ENCODE peak calls at places on chromosome 1, in ten cellular contexts. One of them, this sample, is unnamed. For H3K4me1, the result is how much of the 10 kb centered on the place peaks cover.

GRCh38 chr1:215132156-215132555 is 49.6 kb downstream of the KCNK2 start:
- DNase-seq in body of pancreas: no peak
- DNase-seq in neural progenitor cell: no peak
- DNase-seq in kidney: no peak
- DNase-seq in suprapubic skin: no peak
- DNase-seq in cardiac muscle cell: no peak
- DNase-seq in mesendoderm: no peak
- DNase-seq in keratinocyte: no peak
- DNase-seq in fibroblast of lung: peak
- DNase-seq in HCT116: no peak
- DNase-seq in this sample: no peak

GRCh38 chr1:199123615-199124014 is 484.8 kb downstream of the PTPRC start:
- DNase-seq in body of pancreas: no peak
- DNase-seq in neural progenitor cell: no peak
- DNase-seq in kidney: no peak
- DNase-seq in suprapubic skin: no peak
- DNase-seq in cardiac muscle cell: peak
- DNase-seq in mesendoderm: no peak
- DNase-seq in keratinocyte: no peak
- DNase-seq in fibroblast of lung: peak
- DNase-seq in HCT116: no peak
- DNase-seq in this sample: no peak

GRCh38 chr1:153348511-153349362 is at the start of gene PGLYRP4:
- DNase-seq in body of pancreas: no peak
- DNase-seq in neural progenitor cell: no peak
- DNase-seq in kidney: no peak
- DNase-seq in suprapubic skin: peak
- DNase-seq in cardiac muscle cell: no peak
- DNase-seq in mesendoderm: peak
- DNase-seq in keratinocyte: no peak
- DNase-seq in fibroblast of lung: no peak
- DNase-seq in HCT116: peak
- DNase-seq in this sample: no peak

GRCh38 chr1:45557422-45557944 is 6.9 kb downstream of the AKR1A1 start:
- DNase-seq in body of pancreas: peak
- DNase-seq in neural progenitor cell: no peak
- DNase-seq in kidney: peak
- DNase-seq in suprapubic skin: no peak
- DNase-seq in cardiac muscle cell: no peak
- DNase-seq in mesendoderm: no peak
- DNase-seq in keratinocyte: no peak
- DNase-seq in fibroblast of lung: no peak
- DNase-seq in HCT116: no peak
- DNase-seq in this sample: no peak

GRCh38 chr1:1470626-1471388 is 758 bp upstream of the ATAD3B start:
- DNase-seq in body of pancreas: peak
- DNase-seq in neural progenitor cell: peak
- DNase-seq in kidney: no peak
- DNase-seq in suprapubic skin: no peak
- DNase-seq in cardiac muscle cell: no peak
- DNase-seq in mesendoderm: peak
- DNase-seq in keratinocyte: no peak
- DNase-seq in fibroblast of lung: no peak
- DNase-seq in HCT116: no peak
- DNase-seq in this sample: peak

GRCh38 chr1:48753293-48753692 is 23.4 kb downstream of the BEND5 start:
- DNase-seq in body of pancreas: no peak
- DNase-seq in neural progenitor cell: peak
- DNase-seq in kidney: no peak
- DNase-seq in suprapubic skin: no peak
- DNase-seq in cardiac muscle cell: no peak
- DNase-seq in mesendoderm: no peak
- DNase-seq in keratinocyte: no peak
- DNase-seq in fibroblast of lung: no peak
- DNase-seq in HCT116: no peak
- DNase-seq in this sample: no peak

GRCh38 chr1:228515200-228515834 is 28.1 kb downstream of the RNF187 start:
- DNase-seq in body of pancreas: no peak
- DNase-seq in neural progenitor cell: peak
- DNase-seq in kidney: no peak
- DNase-seq in suprapubic skin: no peak
- DNase-seq in cardiac muscle cell: peak
- DNase-seq in mesendoderm: peak
- DNase-seq in keratinocyte: no peak
- DNase-seq in fibroblast of lung: peak
- DNase-seq in HCT116: peak
- DNase-seq in this sample: peak

GRCh38 chr1:41846595-41846994 is 72.1 kb downstream of the HIVEP3 start:
- DNase-seq in body of pancreas: no peak
- DNase-seq in neural progenitor cell: no peak
- DNase-seq in kidney: no peak
- DNase-seq in suprapubic skin: no peak
- DNase-seq in cardiac muscle cell: peak
- DNase-seq in mesendoderm: no peak
- DNase-seq in keratinocyte: no peak
- DNase-seq in fibroblast of lung: peak
- DNase-seq in HCT116: no peak
- DNase-seq in this sample: no peak

GRCh38 chr1:186188004-186188539 is 187.0 kb downstream of the TPR start:
- DNase-seq in body of pancreas: no peak
- DNase-seq in neural progenitor cell: no peak
- DNase-seq in kidney: no peak
- DNase-seq in suprapubic skin: no peak
- DNase-seq in cardiac muscle cell: peak
- DNase-seq in mesendoderm: no peak
- DNase-seq in keratinocyte: peak
- DNase-seq in fibroblast of lung: peak
- DNase-seq in HCT116: peak
- DNase-seq in this sample: no peak

GRCh38 chr1:30700528-30701265 is 22.7 kb downstream of the MATN1 start:
- DNase-seq in body of pancreas: no peak
- DNase-seq in neural progenitor cell: no peak
- DNase-seq in kidney: peak
- DNase-seq in suprapubic skin: no peak
- DNase-seq in cardiac muscle cell: peak
- DNase-seq in mesendoderm: no peak
- DNase-seq in keratinocyte: no peak
- DNase-seq in fibroblast of lung: peak
- DNase-seq in HCT116: no peak
- DNase-seq in this sample: no peak

GRCh38 chr1:10657080-10657847 is 139.2 kb downstream of the CASZ1 start:
- DNase-seq in body of pancreas: no peak
- DNase-seq in neural progenitor cell: no peak
- DNase-seq in kidney: no peak
- DNase-seq in suprapubic skin: no peak
- DNase-seq in cardiac muscle cell: no peak
- DNase-seq in mesendoderm: no peak
- DNase-seq in keratinocyte: no peak
- DNase-seq in fibroblast of lung: no peak
- DNase-seq in HCT116: no peak
- DNase-seq in this sample: no peak

GRCh38 chr1:94069649-94070285 is 51.2 kb downstream of the ABCA4 start:
- DNase-seq in body of pancreas: no peak
- DNase-seq in neural progenitor cell: no peak
- DNase-seq in kidney: no peak
- DNase-seq in suprapubic skin: no peak
- DNase-seq in cardiac muscle cell: no peak
- DNase-seq in mesendoderm: no peak
- DNase-seq in keratinocyte: no peak
- DNase-seq in fibroblast of lung: no peak
- DNase-seq in HCT116: no peak
- DNase-seq in this sample: no peak

GRCh38 chr1:246687002-246687401 is 37.2 kb upstream of the SCCPDH start:
- DNase-seq in body of pancreas: no peak
- DNase-seq in neural progenitor cell: peak
- DNase-seq in kidney: no peak
- DNase-seq in suprapubic skin: no peak
- DNase-seq in cardiac muscle cell: no peak
- DNase-seq in mesendoderm: peak
- DNase-seq in keratinocyte: no peak
- DNase-seq in fibroblast of lung: no peak
- DNase-seq in HCT116: no peak
- DNase-seq in this sample: no peak

GRCh38 chr1:163213626-163214025 is 10.9 kb upstream of the RGS5 start:
- DNase-seq in body of pancreas: no peak
- DNase-seq in neural progenitor cell: no peak
- DNase-seq in kidney: no peak
- DNase-seq in suprapubic skin: no peak
- DNase-seq in cardiac muscle cell: no peak
- DNase-seq in mesendoderm: no peak
- DNase-seq in keratinocyte: no peak
- DNase-seq in fibroblast of lung: peak
- DNase-seq in HCT116: no peak
- DNase-seq in this sample: no peak

GRCh38 chr1:170664828-170665617 is 1.1 kb downstream of the PRRX1 start:
- DNase-seq in body of pancreas: peak
- DNase-seq in neural progenitor cell: peak
- DNase-seq in kidney: peak
- DNase-seq in suprapubic skin: no peak
- DNase-seq in cardiac muscle cell: peak
- DNase-seq in mesendoderm: peak
- DNase-seq in keratinocyte: no peak
- DNase-seq in fibroblast of lung: peak
- DNase-seq in HCT116: no peak
- DNase-seq in this sample: no peak

GRCh38 chr1:54274448-54274847 is 74.5 kb downstream of the MRPL37 start:
- DNase-seq in body of pancreas: no peak
- DNase-seq in neural progenitor cell: peak
- DNase-seq in kidney: peak
- DNase-seq in suprapubic skin: no peak
- DNase-seq in cardiac muscle cell: no peak
- DNase-seq in mesendoderm: no peak
- DNase-seq in keratinocyte: no peak
- DNase-seq in fibroblast of lung: no peak
- DNase-seq in HCT116: no peak
- DNase-seq in this sample: no peak
- H3K4me1 ChIP-seq in body of pancreas: half or more
- H3K4me1 ChIP-seq in neural progenitor cell: under half
- H3K4me1 ChIP-seq in kidney: half or more
- H3K4me1 ChIP-seq in suprapubic skin: half or more
- H3K4me1 ChIP-seq in cardiac muscle cell: under half
- H3K4me1 ChIP-seq in mesendoderm: under half
- H3K4me1 ChIP-seq in keratinocyte: under half
- H3K4me1 ChIP-seq in fibroblast of lung: under half
- H3K4me1 ChIP-seq in HCT116: under half
- H3K4me1 ChIP-seq in this sample: under half

DNA sequence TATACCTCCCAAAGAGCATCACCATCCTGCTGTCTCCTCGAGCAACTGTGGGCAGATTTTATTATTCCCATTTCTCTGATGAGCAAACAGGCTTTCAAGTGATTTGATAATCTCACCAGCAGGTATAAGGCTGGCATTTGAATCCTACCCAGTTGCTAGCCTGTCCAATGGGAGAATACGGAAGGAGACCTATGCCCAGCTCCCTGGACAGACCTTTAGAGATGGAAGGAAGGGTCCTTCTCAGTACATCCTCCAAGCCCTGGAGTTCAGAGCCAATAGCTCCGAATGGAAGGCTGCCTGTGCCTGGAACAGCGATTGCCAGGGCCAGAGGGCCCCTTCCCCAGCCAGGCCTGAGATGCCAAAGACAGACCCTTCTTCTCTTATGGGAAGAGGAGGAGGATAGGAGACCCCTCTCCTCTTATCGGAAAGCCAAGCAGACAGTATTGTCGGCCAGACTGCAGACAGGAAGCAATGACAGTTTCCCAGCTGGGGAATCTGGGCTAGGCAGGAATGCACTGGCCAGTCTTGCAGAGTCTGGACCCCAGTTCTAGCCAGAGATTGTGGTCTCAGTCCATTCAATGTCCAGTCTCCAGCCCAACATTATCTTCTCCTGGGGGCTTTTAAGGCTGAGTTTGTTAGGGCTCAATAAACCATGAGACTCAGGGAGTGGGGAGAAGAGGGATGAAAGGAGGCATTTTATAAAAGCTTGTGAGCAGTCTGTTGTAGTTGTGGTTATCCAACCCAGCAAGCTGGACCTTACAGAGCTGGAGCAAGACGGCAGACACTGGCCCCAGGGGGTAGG is 2.0 kb downstream of the IFFO2 start:
- DNase-seq in body of pancreas: no peak
- DNase-seq in neural progenitor cell: no peak
- DNase-seq in kidney: peak
- DNase-seq in suprapubic skin: no peak
- DNase-seq in cardiac muscle cell: peak
- DNase-seq in mesendoderm: no peak
- DNase-seq in keratinocyte: no peak
- DNase-seq in fibroblast of lung: no peak
- DNase-seq in HCT116: no peak
- DNase-seq in this sample: no peak
- H3K4me1 ChIP-seq in body of pancreas: half or more
- H3K4me1 ChIP-seq in neural progenitor cell: under half
- H3K4me1 ChIP-seq in kidney: under half
- H3K4me1 ChIP-seq in suprapubic skin: half or more
- H3K4me1 ChIP-seq in cardiac muscle cell: under half
- H3K4me1 ChIP-seq in mesendoderm: under half
- H3K4me1 ChIP-seq in keratinocyte: half or more
- H3K4me1 ChIP-seq in fibroblast of lung: under half
- H3K4me1 ChIP-seq in HCT116: under half
- H3K4me1 ChIP-seq in this sample: under half

GRCh38 chr1:155013632-155014031 is 11.0 kb downstream of the ZBTB7B start:
- DNase-seq in body of pancreas: no peak
- DNase-seq in neural progenitor cell: no peak
- DNase-seq in kidney: no peak
- DNase-seq in suprapubic skin: no peak
- DNase-seq in cardiac muscle cell: no peak
- DNase-seq in mesendoderm: peak
- DNase-seq in keratinocyte: no peak
- DNase-seq in fibroblast of lung: no peak
- DNase-seq in HCT116: no peak
- DNase-seq in this sample: no peak
- H3K4me1 ChIP-seq in body of pancreas: half or more
- H3K4me1 ChIP-seq in neural progenitor cell: under half
- H3K4me1 ChIP-seq in kidney: under half
- H3K4me1 ChIP-seq in suprapubic skin: half or more
- H3K4me1 ChIP-seq in cardiac muscle cell: under half
- H3K4me1 ChIP-seq in mesendoderm: under half
- H3K4me1 ChIP-seq in keratinocyte: half or more
- H3K4me1 ChIP-seq in fibroblast of lung: under half
- H3K4me1 ChIP-seq in HCT116: half or more
- H3K4me1 ChIP-seq in this sample: under half

DNA sequence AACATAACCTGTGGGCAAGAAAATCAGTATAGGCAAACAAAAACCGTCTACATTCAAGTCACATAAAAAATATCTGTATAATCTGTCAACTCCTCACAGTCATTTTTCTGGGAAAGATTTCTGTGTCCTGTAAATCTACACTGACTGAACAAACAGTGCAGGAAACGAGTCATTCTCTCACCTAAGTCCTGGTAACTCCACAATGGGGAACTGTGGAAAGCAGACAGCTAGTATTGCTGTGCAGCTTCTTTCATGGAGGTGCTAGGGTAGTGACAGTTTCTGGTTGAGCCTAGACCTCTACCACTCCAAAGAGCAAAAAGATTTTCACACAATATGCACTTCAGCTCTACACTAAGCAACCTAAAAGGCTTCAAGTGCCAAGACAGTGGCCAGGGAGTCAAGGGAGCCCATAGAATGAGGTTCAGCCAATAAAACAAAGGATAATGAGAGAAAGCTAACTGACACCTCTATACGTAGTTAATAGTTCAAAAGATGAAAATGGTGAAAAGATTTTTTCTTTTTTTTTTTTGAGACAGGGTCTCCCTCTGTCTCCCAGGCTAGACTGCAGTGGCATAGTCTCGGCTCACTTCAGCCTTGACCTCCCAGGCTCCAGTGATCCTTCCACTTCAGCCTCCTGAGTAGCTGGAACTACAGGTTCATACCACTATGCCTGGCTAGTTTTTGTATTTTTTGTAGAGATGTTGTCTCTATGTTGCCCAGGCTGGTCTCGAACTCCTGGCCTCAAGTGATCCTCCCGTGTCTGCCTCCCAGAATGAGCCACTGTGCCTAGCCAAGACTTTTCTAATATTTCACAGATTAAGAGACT is 5.5 kb downstream of the PTP4A2 start:
- DNase-seq in body of pancreas: no peak
- DNase-seq in neural progenitor cell: peak
- DNase-seq in kidney: no peak
- DNase-seq in suprapubic skin: no peak
- DNase-seq in cardiac muscle cell: no peak
- DNase-seq in mesendoderm: peak
- DNase-seq in keratinocyte: no peak
- DNase-seq in fibroblast of lung: no peak
- DNase-seq in HCT116: no peak
- DNase-seq in this sample: no peak
- H3K4me1 ChIP-seq in body of pancreas: half or more
- H3K4me1 ChIP-seq in neural progenitor cell: half or more
- H3K4me1 ChIP-seq in kidney: under half
- H3K4me1 ChIP-seq in suprapubic skin: half or more
- H3K4me1 ChIP-seq in cardiac muscle cell: under half
- H3K4me1 ChIP-seq in mesendoderm: under half
- H3K4me1 ChIP-seq in keratinocyte: half or more
- H3K4me1 ChIP-seq in fibroblast of lung: under half
- H3K4me1 ChIP-seq in HCT116: half or more
- H3K4me1 ChIP-seq in this sample: under half